ENCODE peak calls at places on chromosomes 5 and 9, in five cellular contexts. D is HepG2, X is IMR-90, C is A549, P is K562. K is an unnamed sample.

GRCh38 chr5:121350493-121350892 is 501.2 kb upstream of the FTMT start:
- DNase-seq in D (no peak), X (no peak), C (no peak), P (no peak), K (no peak)

GRCh38 chr5:16156152-16156551 is 23.4 kb downstream of the MARCHF11 start:
- DNase-seq in D (no peak), X (no peak), C (no peak), P (no peak), K (no peak)

GRCh38 chr9:107932036-107932435 is 442.5 kb upstream of the KLF4 start:
- DNase-seq in D (no peak), X (peak), C (no peak), P (no peak), K (no peak)

GRCh38 chr9:456365-456764 is 241.7 kb downstream of the DOCK8 start:
- DNase-seq in D (no peak), X (no peak), C (no peak), P (no peak), K (no peak)

GRCh38 chr9:77038281-77039036 is 19.0 kb downstream of the FOXB2 start:
- DNase-seq in D (no peak), X (no peak), C (no peak), P (no peak), K (no peak)

GRCh38 chr5:61327761-61328753 is 4.0 kb upstream of the ZSWIM6 start:
- DNase-seq in D (peak), X (peak), C (peak), P (no peak), K (peak)

GRCh38 chr5:71839049-71839834 is 120.2 kb downstream of the CARTPT start:
- DNase-seq in D (no peak), X (no peak), C (no peak), P (no peak), K (no peak)

GRCh38 chr9:124282442-124283231 is 24.9 kb downstream of the NEK6 start:
- DNase-seq in D (peak), X (peak), C (no peak), P (peak), K (no peak)

GRCh38 chr5:124289122-124289521 is 457.3 kb downstream of the ZNF608 start:
- DNase-seq in D (no peak), X (no peak), C (no peak), P (no peak), K (no peak)

GRCh38 chr9:84702469-84702868 is 32.9 kb downstream of the NTRK2 start:
- DNase-seq in D (no peak), X (no peak), C (no peak), P (no peak), K (no peak)

GRCh38 chr9:95511232-95511951 is 5.4 kb downstream of the PTCH1 start:
- DNase-seq in D (peak), X (peak), C (peak), P (no peak), K (no peak)

GRCh38 chr9:89106224-89106851 is 72.3 kb downstream of the SHC3 start:
- DNase-seq in D (no peak), X (no peak), C (no peak), P (no peak), K (no peak)

GRCh38 chr9:83299556-83299955 is 236.6 kb upstream of the RASEF start:
- DNase-seq in D (no peak), X (no peak), C (peak), P (no peak), K (no peak)

GRCh38 chr9:101376117-101376866 is 8.5 kb downstream of the BAAT start:
- DNase-seq in D (no peak), X (peak), C (peak), P (no peak), K (no peak)

GRCh38 chr9:85431396-85432102 is 310.2 kb downstream of the AGTPBP1 start:
- DNase-seq in D (no peak), X (no peak), C (no peak), P (no peak), K (no peak)

GRCh38 chr9:127192744-127193143 is 70.3 kb upstream of the ANGPTL2 start:
- DNase-seq in D (no peak), X (no peak), C (no peak), P (no peak), K (no peak)

GRCh38 chr9:91954841-91955471 is 4.9 kb upstream of the ROR2 start:
- DNase-seq in D (peak), X (peak), C (peak), P (peak), K (no peak)

GRCh38 chr9:111966324-111966723 is 69.7 kb downstream of the UGCG start:
- DNase-seq in D (no peak), X (no peak), C (no peak), P (peak), K (no peak)

GRCh38 chr5:180115326-180116076 is 43.9 kb upstream of the RNF130 start:
- DNase-seq in D (no peak), X (no peak), C (no peak), P (no peak), K (no peak)

GRCh38 chr9:110006657-110007056 is 201.3 kb downstream of the C9orf152 start:
- DNase-seq in D (no peak), X (no peak), C (no peak), P (no peak), K (no peak)

GRCh38 chr5:134026521-134027202 is 21.9 kb upstream of the VDAC1 start:
- DNase-seq in D (peak), X (peak), C (peak), P (peak), K (no peak)

GRCh38 chr5:177982072-177982727 is 13.8 kb downstream of the PROP1 start:
- DNase-seq in D (peak), X (no peak), C (peak), P (no peak), K (no peak)

GRCh38 chr5:138354387-138354786 is 1.9 kb downstream of the KDM3B start:
- DNase-seq in D (no peak), X (no peak), C (no peak), P (no peak), K (no peak)

GRCh38 chr5:128426090-128426534 is 111.9 kb downstream of the FBN2 start:
- DNase-seq in D (no peak), X (no peak), C (no peak), P (no peak), K (peak)

GRCh38 chr9:132955768-132956167 is 11.4 kb upstream of the TSC1 start:
- DNase-seq in D (no peak), X (no peak), C (no peak), P (no peak), K (no peak)

GRCh38 chr5:159273923-159274322 is 10.8 kb downstream of the UBLCP1 start:
- DNase-seq in D (no peak), X (no peak), C (no peak), P (no peak), K (no peak)

GRCh38 chr5:59133801-59134261 is 551.0 kb downstream of the RAB3C start:
- DNase-seq in D (no peak), X (peak), C (peak), P (no peak), K (no peak)

GRCh38 chr5:78260771-78261170 is 33.7 kb downstream of the AP3B1 start:
- DNase-seq in D (no peak), X (peak), C (no peak), P (no peak), K (no peak)

GRCh38 chr5:143606043-143606752 is 202.7 kb upstream of the NR3C1 start:
- DNase-seq in D (no peak), X (peak), C (no peak), P (no peak), K (peak)

GRCh38 chr5:179827684-179828083 is 7.0 kb downstream of the SQSTM1 start:
- DNase-seq in D (no peak), X (peak), C (peak), P (no peak), K (no peak)

GRCh38 chr5:72387985-72388384 is 67.8 kb downstream of the PTCD2 start:
- DNase-seq in D (no peak), X (peak), C (peak), P (no peak), K (no peak)

GRCh38 chr5:107875834-107876233 is 205.1 kb upstream of the EFNA5 start:
- DNase-seq in D (no peak), X (peak), C (no peak), P (no peak), K (no peak)

GRCh38 chr5:52334367-52334766 is 453.3 kb upstream of the ITGA1 start:
- DNase-seq in D (no peak), X (no peak), C (no peak), P (no peak), K (no peak)
- TF ChIP-seq SMC3 in D (no peak), X (no peak), C (no peak), P (no peak), K (no peak)

GRCh38 chr5:109326864-109327263 is 82.9 kb downstream of the PJA2 start:
- DNase-seq in D (no peak), X (no peak), C (no peak), P (no peak), K (no peak)
- TF ChIP-seq BHLHE40 in D (no peak), X (no peak), C (no peak), P (no peak), K (no peak)

DNA sequence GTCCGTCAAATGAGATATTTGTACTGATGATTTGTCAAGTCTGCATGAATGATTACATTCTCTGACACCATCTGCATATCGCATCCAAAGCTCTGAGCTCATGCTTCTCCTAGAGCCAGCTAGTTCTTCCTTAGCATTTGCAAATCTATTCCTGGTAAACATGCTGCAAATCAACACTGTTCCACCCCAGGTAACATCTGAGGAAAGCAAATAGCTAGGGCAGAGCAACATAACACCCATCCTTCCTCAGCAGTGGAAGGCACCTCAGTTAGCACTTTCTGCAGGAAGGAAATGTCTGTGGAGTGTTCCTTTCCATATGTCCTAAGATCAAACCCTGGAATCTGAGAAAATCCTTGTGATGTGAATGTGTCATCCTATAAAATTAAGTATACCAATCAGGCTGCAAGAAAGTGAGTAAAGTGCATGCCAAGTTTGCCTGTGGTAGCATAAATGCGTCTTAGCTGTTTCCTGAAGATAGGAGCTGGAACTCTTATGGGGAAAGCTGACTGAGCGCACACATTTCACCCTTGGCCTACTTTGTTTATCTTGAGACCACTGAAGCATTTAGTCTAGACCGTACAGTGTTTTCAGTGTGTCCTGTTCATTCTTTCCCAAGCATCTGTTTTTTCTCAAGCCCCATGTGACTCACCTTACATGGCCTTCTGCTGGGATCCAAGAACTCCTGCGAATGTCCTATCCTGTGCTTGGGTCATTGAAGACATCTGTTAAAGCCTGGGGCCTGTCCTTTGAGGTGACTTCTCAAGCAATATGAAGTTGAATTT is 50.9 kb upstream of the STARD4 start:
- DNase-seq in D (no peak), X (peak), C (no peak), P (no peak), K (no peak)
- TF ChIP-seq SMC3 in D (no peak), X (no peak), C (no peak), P (no peak), K (no peak)

GRCh38 chr9:5958273-5958672 is 57.2 kb downstream of the RANBP6 start:
- DNase-seq in D (no peak), X (no peak), C (no peak), P (no peak), K (peak)
- TF ChIP-seq BHLHE40 in D (no peak), X (no peak), C (no peak), P (no peak), K (no peak)

GRCh38 chr5:171462928-171463843 is 43.7 kb downstream of the FGF18 start:
- DNase-seq in D (no peak), X (peak), C (no peak), P (no peak), K (no peak)
- TF ChIP-seq SMC3 in D (no peak), X (no peak), C (no peak), P (no peak), K (no peak)

DNA sequence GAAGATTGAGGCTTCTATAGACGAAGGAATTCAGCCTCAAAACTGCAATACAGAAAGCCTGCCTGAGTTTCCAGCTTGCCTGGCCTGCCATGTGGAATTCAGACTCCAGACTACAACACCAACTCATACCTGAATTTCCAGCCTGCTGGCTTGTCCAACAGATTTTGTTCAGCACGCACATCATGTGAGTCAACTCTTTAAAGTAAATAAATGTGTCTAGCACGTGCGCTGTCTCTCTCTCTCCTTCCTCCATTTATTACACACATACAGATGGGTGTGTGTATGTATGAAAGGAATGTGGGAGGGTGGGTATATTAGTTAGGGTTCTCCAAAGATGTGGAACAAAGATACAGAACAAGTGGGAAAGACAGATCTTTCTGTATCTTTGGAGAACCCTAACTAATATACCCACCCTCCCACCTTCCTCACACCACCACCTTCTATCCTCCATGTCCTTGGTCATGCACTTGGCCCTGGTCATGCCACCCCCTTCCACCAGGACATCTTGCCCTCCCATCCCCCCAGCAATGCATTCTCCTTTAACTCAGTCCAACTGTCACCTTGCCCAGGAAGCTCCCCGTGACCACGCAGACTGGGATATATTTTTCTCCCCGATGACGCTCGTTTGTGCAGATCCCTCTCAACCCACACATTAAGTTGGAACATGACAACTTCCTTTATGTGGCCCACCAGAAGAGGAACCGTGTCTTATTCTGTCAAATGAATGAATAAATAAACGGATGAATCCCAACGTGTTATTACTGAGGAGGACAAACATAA is 82.5 kb upstream of the TAS2R1 start:
- DNase-seq in D (no peak), X (peak), C (no peak), P (no peak), K (no peak)
- TF ChIP-seq BHLHE40 in D (no peak), X (peak), C (no peak), P (no peak), K (no peak)